ENCODE peak calls at places on chromosomes 2 and 18, in seven cellular contexts. N is MCF 10A, R is fibroblast of pulmonary artery, G is cardiac fibroblast, U is fibroblast of mammary gland, B is OCI-LY7, Z is mesothelial cell of epicardium. Y is an unnamed sample.

GRCh38 chr2:9755638-9756037 is 87.6 kb upstream of the TAF1B start:
- DNase-seq in N (no peak), R (no peak), G (no peak), U (no peak), B (no peak), Z (no peak), Y (no peak)

GRCh38 chr18:78857252-78858150 is 122.1 kb upstream of the SALL3 start:
- DNase-seq in N (no peak), R (no peak), G (no peak), U (no peak), B (no peak), Z (no peak), Y (no peak)

GRCh38 chr18:22159014-22159413 is 10.4 kb upstream of the GATA6 start:
- DNase-seq in N (no peak), R (no peak), G (no peak), U (no peak), B (no peak), Z (no peak), Y (no peak)

GRCh38 chr2:241775223-241776177 is 1.1 kb upstream of the GAL3ST2 start:
- DNase-seq in N (no peak), R (no peak), G (no peak), U (no peak), B (no peak), Z (peak), Y (no peak)

GRCh38 chr2:28068098-28068497 is 177.6 kb downstream of the BABAM2 start:
- DNase-seq in N (peak), R (no peak), G (no peak), U (no peak), B (no peak), Z (no peak), Y (no peak)

GRCh38 chr2:30300456-30301221 is 69.3 kb downstream of the LBH start:
- DNase-seq in N (no peak), R (peak), G (peak), U (no peak), B (no peak), Z (no peak), Y (no peak)

GRCh38 chr2:125516496-125517109 is 1139.4 kb upstream of the GYPC start:
- DNase-seq in N (peak), R (peak), G (peak), U (peak), B (peak), Z (no peak), Y (peak)

GRCh38 chr2:240787521-240788472 is 32.2 kb downstream of the KIF1A start:
- DNase-seq in N (no peak), R (no peak), G (no peak), U (no peak), B (no peak), Z (no peak), Y (no peak)

GRCh38 chr2:239312741-239313246 is 88.0 kb downstream of the HDAC4 start:
- DNase-seq in N (no peak), R (no peak), G (no peak), U (peak), B (no peak), Z (peak), Y (no peak)

GRCh38 chr2:239130786-239131325 is 270.0 kb downstream of the HDAC4 start:
- DNase-seq in N (no peak), R (no peak), G (no peak), U (no peak), B (no peak), Z (no peak), Y (no peak)

GRCh38 chr2:61356958-61357350 is 113.9 kb downstream of the USP34 start:
- DNase-seq in N (no peak), R (peak), G (peak), U (peak), B (no peak), Z (no peak), Y (no peak)

GRCh38 chr2:232441147-232441651 is 14.8 kb upstream of the ALPI start:
- DNase-seq in N (no peak), R (no peak), G (no peak), U (no peak), B (no peak), Z (no peak), Y (no peak)

DNA sequence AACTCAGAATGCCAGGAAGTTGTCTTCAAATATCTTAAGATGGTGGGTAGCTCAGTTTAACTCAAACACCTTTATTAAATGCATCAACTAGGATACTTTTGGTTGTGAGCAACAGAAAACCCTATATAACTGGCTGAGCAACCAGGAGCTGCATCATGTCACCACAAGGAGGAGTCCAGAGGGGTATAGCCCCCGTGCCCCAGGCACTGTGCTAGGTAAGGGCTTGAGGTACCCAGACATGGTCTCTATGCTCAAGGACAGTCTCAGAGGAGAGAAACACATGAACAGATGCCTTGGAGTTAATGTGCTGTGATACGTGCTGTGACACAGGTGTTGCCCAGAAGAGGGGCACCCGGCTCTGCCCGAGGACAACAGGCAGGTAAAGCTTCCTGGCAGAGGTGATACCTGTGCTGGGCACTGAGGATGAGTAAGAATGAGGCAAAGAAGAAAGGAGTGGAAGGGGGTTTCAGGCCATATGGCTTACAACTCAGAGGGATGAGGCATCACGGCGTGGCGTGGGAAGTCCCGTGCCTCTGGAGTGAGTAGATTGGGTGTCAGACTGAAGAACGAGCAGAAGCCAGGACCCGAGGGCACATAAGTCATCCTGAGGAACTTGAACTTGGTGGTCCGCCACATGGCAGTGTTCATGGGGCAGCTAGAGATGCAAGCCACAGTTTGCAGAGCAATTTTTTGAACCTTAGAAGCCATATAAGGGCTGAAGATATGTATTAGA is 32.0 kb upstream of the CAB39 start:
- DNase-seq in N (peak), R (no peak), G (no peak), U (peak), B (no peak), Z (no peak), Y (no peak)
- TF ChIP-seq CTCF in N (peak), R (no peak), G (no peak), U (no peak), B (no peak), Z (no peak), Y (no peak)

GRCh38 chr2:55268907-55269611 is at the start of gene MTIF2:
- DNase-seq in N (peak), R (peak), G (peak), U (peak), B (peak), Z (peak), Y (peak)
- TF ChIP-seq CTCF in N (no peak), R (no peak), G (no peak), U (no peak), B (peak), Z (no peak), Y (no peak)

GRCh38 chr2:216328347-216328746 is 43.9 kb downstream of the MARCHF4 start:
- DNase-seq in N (peak), R (peak), G (peak), U (peak), B (no peak), Z (no peak), Y (no peak)
- TF ChIP-seq CTCF in N (peak), R (peak), G (peak), U (peak), B (no peak), Z (no peak), Y (no peak)

GRCh38 chr2:113407446-113408099 is 29.9 kb upstream of the ZNG1B start:
- DNase-seq in N (peak), R (peak), G (no peak), U (peak), B (peak), Z (no peak), Y (no peak)
- TF ChIP-seq CTCF in N (peak), R (peak), G (no peak), U (peak), B (peak), Z (no peak), Y (no peak)